ENCODE peak calls at places on chromosome 21, in nine cellular contexts. F, R, O, I, G, K, M, H and V are unnamed samples.

GRCh38 chr21:34642211-34643075 is 26.4 kb upstream of the CLIC6 start:
- DNase-seq in O (no peak), I (no peak), F (no peak), M (no peak), H (no peak), R (no peak), G (no peak), K (peak), V (peak)

GRCh38 chr21:31204801-31205200 is 139.3 kb downstream of the TIAM1 start:
- DNase-seq in R (no peak), I (no peak), O (no peak), K (no peak), H (no peak), M (no peak), G (no peak), F (no peak), V (no peak)

GRCh38 chr21:37877888-37878684 is 38.2 kb downstream of the KCNJ6 start:
- DNase-seq in R (no peak), G (no peak), H (no peak), M (no peak), O (no peak), F (no peak), K (no peak), I (no peak), V (no peak)

GRCh38 chr21:40841524-40842196 is 5.3 kb downstream of the DSCAM start:
- DNase-seq in O (peak), G (no peak), R (no peak), F (no peak), M (peak), K (no peak), I (peak), H (no peak), V (no peak)

GRCh38 chr21:45923146-45923545 is 58.4 kb upstream of the COL6A1 start:
- DNase-seq in M (peak), G (peak), K (peak), H (peak), R (no peak), O (peak), I (peak), F (peak), V (no peak)

GRCh38 chr21:36478207-36478701 is 1.7 kb downstream of the CLDN14 start:
- DNase-seq in R (no peak), O (no peak), I (no peak), K (peak), F (no peak), M (no peak), G (peak), H (no peak), V (no peak)

GRCh38 chr21:16841917-16842316 is 670.9 kb upstream of the CXADR start:
- DNase-seq in M (no peak), O (no peak), F (no peak), I (no peak), G (no peak), R (no peak), H (no peak), K (no peak), V (no peak)

GRCh38 chr21:25717491-25718139 is 17.1 kb downstream of the ATP5PF start:
- DNase-seq in I (no peak), O (peak), M (no peak), K (peak), R (no peak), G (no peak), F (no peak), H (no peak), V (no peak)

GRCh38 chr21:38814126-38815059 is 8.7 kb downstream of the ETS2 start:
- DNase-seq in F (peak), I (no peak), O (no peak), G (no peak), K (no peak), R (no peak), H (peak), M (no peak), V (no peak)

GRCh38 chr21:35138665-35139381 is 89.7 kb upstream of the RUNX1 start:
- DNase-seq in F (no peak), H (no peak), O (no peak), G (peak), R (no peak), M (no peak), K (peak), I (no peak), V (peak)

GRCh38 chr21:37077403-37077802 is 4.3 kb downstream of the TTC3 start:
- DNase-seq in K (no peak), G (no peak), M (no peak), O (no peak), R (no peak), H (no peak), F (no peak), I (no peak), V (no peak)

GRCh38 chr21:36069713-36070573 is at the start of gene CBR1:
- DNase-seq in H (peak), M (peak), R (peak), I (peak), G (peak), K (peak), F (peak), O (peak), V (peak)

GRCh38 chr21:25911730-25912401 is 177.1 kb downstream of the GABPA start:
- DNase-seq in H (peak), F (peak), M (no peak), K (no peak), I (no peak), G (no peak), O (no peak), R (peak), V (no peak)

GRCh38 chr21:26280715-26281310 is 110.2 kb upstream of the APP start:
- DNase-seq in M (no peak), I (no peak), G (no peak), O (no peak), R (no peak), H (no peak), K (no peak), F (no peak), V (no peak)

GRCh38 chr21:37273440-37273839 is 6.3 kb upstream of the VPS26C start:
- DNase-seq in O (no peak), M (no peak), K (no peak), R (no peak), I (no peak), G (no peak), H (no peak), F (no peak), V (no peak)

GRCh38 chr21:20661745-20662470 is 336.3 kb upstream of the NCAM2 start:
- DNase-seq in M (no peak), K (no peak), O (no peak), I (no peak), G (no peak), H (no peak), F (no peak), R (no peak), V (no peak)

GRCh38 chr21:35521293-35521692 is 472.2 kb upstream of the RUNX1 start:
- DNase-seq in K (no peak), O (no peak), H (no peak), G (no peak), M (peak), I (no peak), R (no peak), F (no peak), V (no peak)

GRCh38 chr21:16640297-16641027 is 872.4 kb upstream of the CXADR start:
- DNase-seq in K (no peak), F (no peak), M (no peak), H (no peak), G (no peak), O (no peak), I (no peak), R (no peak), V (no peak)

DNA sequence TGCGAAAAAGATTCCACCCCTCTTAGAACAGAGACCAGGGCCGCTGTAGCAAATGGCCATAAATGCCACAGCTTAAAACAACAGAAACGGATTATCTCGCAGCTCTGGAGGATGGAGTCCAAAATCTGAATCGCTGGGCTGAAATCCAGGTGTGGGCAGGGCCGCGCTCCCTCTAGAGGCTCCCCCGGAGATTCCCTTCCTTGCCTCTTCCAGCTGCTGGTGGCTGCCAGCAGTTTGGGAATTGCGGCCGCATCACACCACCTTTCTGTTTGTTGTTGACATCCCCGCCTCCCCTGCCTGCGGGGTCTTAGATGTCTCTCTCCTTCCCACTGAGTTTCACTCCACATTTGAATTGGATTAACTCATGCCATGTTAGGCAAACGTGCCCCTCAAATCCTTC is 15.6 kb downstream of the PDE9A start:
- DNase-seq in K (peak), H (no peak), I (peak), R (peak), M (peak), O (no peak), F (no peak), G (no peak), V (no peak)
- TF ChIP-seq CTCF in K (peak), H (no peak), I (peak), R (no peak), M (no peak), O (no peak), F (no peak), G (no peak), V (no peak)

DNA sequence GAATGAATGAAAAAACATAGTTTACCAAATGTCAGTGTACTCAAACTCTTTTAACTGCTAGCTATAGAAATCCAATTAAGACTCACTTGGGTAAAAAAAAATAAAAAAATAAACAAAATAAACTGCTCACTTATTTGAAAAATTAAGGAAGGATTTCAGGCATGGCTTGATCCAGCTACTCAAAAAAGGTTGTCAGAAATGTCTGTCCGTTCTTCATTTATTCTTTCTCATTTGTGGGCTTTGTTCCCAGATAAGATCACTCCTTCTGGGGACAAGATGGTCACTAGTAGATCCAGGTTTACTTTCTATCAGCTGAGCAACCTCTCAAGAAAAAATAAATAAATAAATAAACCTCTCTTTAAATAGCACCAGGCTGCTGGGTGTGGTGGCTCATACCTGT is 26.1 kb upstream of the PAXBP1 start:
- DNase-seq in K (no peak), O (no peak), I (no peak), F (no peak), G (no peak), M (no peak), R (no peak), H (no peak), V (no peak)
- TF ChIP-seq CTCF in K (no peak), O (no peak), I (no peak), F (no peak), G (no peak), M (no peak), R (no peak), H (no peak), V (no peak)

DNA sequence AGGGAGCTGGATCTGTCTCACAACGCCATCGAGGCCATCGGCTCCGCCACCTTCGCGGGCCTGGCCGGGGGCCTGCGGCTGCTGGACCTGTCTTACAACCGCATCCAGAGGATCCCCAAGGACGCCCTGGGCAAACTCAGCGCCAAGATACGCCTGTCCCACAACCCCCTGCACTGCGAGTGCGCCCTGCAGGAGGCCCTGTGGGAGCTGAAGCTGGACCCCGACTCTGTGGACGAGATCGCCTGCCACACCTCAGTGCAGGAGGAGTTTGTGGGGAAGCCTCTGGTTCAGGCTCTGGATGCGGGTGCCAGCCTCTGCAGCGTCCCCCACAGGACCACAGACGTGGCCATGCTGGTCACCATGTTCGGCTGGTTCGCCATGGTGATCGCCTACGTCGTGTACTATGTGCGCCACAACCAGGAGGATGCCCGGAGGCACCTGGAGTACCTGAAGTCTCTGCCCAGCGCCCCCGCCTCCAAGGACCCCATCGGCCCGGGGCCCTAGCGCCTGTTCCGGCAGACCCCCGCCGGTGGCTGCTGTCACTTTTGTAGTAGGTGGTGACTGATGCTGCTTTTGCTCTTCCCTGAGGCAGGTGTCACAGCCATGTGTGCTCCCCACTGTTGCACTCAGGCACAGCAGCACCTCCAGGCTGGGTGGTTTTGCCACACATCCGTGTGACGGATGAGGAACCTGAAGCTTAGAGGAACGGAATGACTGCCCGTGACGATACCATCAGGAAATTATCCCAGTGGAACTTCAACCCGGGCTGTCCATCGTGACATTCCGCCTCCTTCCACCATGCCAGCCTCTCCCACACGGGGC is 1.8 kb downstream of the LRRC3 start:
- DNase-seq in F (no peak), H (no peak), O (no peak), M (no peak), K (no peak), I (no peak), R (peak), G (no peak), V (no peak)
- TF ChIP-seq CTCF in F (no peak), H (no peak), O (no peak), M (no peak), K (no peak), I (no peak), R (no peak), G (no peak), V (no peak)

GRCh38 chr21:28745131-28746055 is 247.3 kb downstream of the LTN1 start:
- DNase-seq in M (peak), O (peak), K (peak), I (peak), F (peak), H (peak), R (no peak), G (peak), V (peak)
- TF ChIP-seq CTCF in M (peak), O (peak), K (peak), I (peak), F (peak), H (peak), R (peak), G (peak), V (peak)

DNA sequence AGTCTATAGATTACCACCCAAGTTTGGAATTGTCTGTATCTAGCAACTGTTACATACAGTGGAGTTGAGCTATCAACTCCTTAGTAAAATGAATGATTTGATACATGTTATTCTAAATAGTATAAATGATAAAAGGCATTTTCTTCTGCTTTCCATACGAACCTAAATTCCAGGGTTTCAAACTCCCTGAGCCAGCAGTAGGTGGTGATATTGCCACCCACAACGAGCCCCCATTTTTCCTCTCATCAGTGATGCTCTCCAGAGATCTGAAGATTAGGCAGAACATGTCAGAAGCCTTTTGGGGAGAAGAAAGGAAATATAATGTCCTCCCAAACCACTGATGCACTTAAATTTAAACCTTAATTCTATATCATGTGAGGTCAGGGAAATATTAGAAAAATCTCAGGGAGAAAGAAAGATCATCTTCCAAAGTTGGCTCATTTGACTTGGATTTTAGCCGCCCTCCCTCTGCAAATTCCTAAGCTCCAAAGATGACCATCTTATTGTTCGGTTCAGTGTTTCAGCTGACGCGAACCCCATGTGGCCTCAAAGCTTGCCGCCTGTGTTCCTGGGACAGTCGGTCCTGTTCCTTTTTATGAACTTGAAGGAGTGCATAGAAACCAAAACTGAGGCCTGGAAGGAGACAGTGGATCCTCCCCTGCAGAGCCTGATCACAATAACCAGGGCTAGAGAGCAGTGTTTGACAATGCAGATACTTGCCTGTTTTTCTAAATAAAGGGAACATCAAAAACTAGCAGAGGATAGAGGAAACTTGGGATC is 2.3 kb downstream of the EVA1C start:
- DNase-seq in G (peak), R (no peak), H (no peak), O (no peak), M (no peak), K (peak), I (no peak), F (no peak), V (no peak)
- TF ChIP-seq CTCF in G (peak), R (peak), H (peak), O (no peak), M (no peak), K (peak), I (peak), F (no peak), V (no peak)

GRCh38 chr21:15063821-15064575 is 802 bp downstream of the NRIP1 start:
- DNase-seq in G (peak), R (peak), I (no peak), F (peak), H (peak), M (peak), O (peak), K (peak), V (no peak)
- TF ChIP-seq CTCF in G (no peak), R (no peak), I (no peak), F (no peak), H (no peak), M (no peak), O (no peak), K (no peak), V (no peak)